ENCODE peak calls at places on chromosomes 7 and 10, in ten cellular contexts. Y is vagina, S is HCT116, R is breast epithelium, Z is uterus, J is stomach, A is A549, P is Peyer's patch, Q is ovary, D is right lobe of liver. F is an unnamed sample.

GRCh38 chr7:79361214-79361613 is 92.3 kb downstream of the MAGI2 start:
- DNase-seq in Y (no peak), S (peak; percentile 27), R (no peak), Z (no peak), J (no peak), A (peak; percentile 52), P (no peak), Q (no peak), D (no peak), F (no peak)

GRCh38 chr7:103679156-103680132 is 233.4 kb upstream of the SLC26A5 start:
- DNase-seq in Y (no peak), S (no peak), R (no peak), Z (no peak), J (no peak), A (no peak), P (no peak), Q (no peak), D (no peak), F (no peak)

GRCh38 chr7:94228678-94229077 is 166.0 kb upstream of the COL1A2 start:
- DNase-seq in Y (no peak), S (no peak), R (no peak), Z (no peak), J (no peak), A (no peak), P (no peak), Q (no peak), D (no peak), F (no peak)

GRCh38 chr7:101575731-101576130 is 53.4 kb downstream of the MYL10 start:
- DNase-seq in Y (no peak), S (no peak), R (no peak), Z (no peak), J (no peak), A (no peak), P (no peak), Q (no peak), D (no peak), F (no peak)

GRCh38 chr10:86876748-86877147 is 80.7 kb downstream of the MMRN2 start:
- DNase-seq in Y (no peak), S (no peak), R (no peak), Z (no peak), J (no peak), A (no peak), P (no peak), Q (no peak), D (no peak), F (no peak)

GRCh38 chr10:60677541-60678129 is 100.6 kb upstream of the CDK1 start:
- DNase-seq in Y (no peak), S (no peak), R (no peak), Z (no peak), J (no peak), A (no peak), P (no peak), Q (no peak), D (no peak), F (no peak)

GRCh38 chr10:99906470-99906869 is 103.3 kb downstream of the DNMBP start:
- DNase-seq in Y (peak; percentile 90), S (peak; percentile 90), R (no peak), Z (peak; percentile 23), J (peak; percentile 52), A (peak; percentile 88), P (no peak), Q (peak; percentile 55), D (no peak), F (no peak)

GRCh38 chr10:98030991-98031431 is 590 bp upstream of the CRTAC1 start:
- DNase-seq in Y (no peak), S (no peak), R (no peak), Z (no peak), J (no peak), A (no peak), P (no peak), Q (no peak), D (no peak), F (no peak)

GRCh38 chr10:119303886-119304285 is 96.5 kb downstream of the GRK5 start:
- DNase-seq in Y (no peak), S (no peak), R (no peak), Z (no peak), J (peak; percentile 67), A (peak; percentile 28), P (no peak), Q (no peak), D (no peak), F (no peak)

GRCh38 chr10:114401195-114401741 is 3.0 kb downstream of the AFAP1L2 start:
- DNase-seq in Y (no peak), S (no peak), R (peak; percentile 73), Z (peak; percentile 92), J (peak; percentile 49), A (no peak), P (no peak), Q (peak; percentile 85), D (no peak), F (no peak)

GRCh38 chr7:134750083-134751062 is 29.1 kb upstream of the CALD1 start:
- DNase-seq in Y (no peak), S (peak; percentile 51), R (no peak), Z (peak; percentile 33), J (peak; percentile 43), A (peak; percentile 56), P (peak; percentile 55), Q (no peak), D (peak; percentile 40), F (no peak)

GRCh38 chr10:78190051-78190450 is 156.4 kb downstream of the RPS24 start:
- DNase-seq in Y (no peak), S (no peak), R (no peak), Z (no peak), J (no peak), A (no peak), P (no peak), Q (no peak), D (no peak), F (no peak)

GRCh38 chr10:66917104-66917503 is 8.7 kb upstream of the LRRTM3 start:
- DNase-seq in Y (no peak), S (no peak), R (no peak), Z (no peak), J (no peak), A (no peak), P (no peak), Q (no peak), D (no peak), F (no peak)

GRCh38 chr10:18615618-18616017 is 35.8 kb downstream of the NSUN6 start:
- DNase-seq in Y (no peak), S (no peak), R (no peak), Z (no peak), J (no peak), A (no peak), P (no peak), Q (no peak), D (no peak), F (no peak)

DNA sequence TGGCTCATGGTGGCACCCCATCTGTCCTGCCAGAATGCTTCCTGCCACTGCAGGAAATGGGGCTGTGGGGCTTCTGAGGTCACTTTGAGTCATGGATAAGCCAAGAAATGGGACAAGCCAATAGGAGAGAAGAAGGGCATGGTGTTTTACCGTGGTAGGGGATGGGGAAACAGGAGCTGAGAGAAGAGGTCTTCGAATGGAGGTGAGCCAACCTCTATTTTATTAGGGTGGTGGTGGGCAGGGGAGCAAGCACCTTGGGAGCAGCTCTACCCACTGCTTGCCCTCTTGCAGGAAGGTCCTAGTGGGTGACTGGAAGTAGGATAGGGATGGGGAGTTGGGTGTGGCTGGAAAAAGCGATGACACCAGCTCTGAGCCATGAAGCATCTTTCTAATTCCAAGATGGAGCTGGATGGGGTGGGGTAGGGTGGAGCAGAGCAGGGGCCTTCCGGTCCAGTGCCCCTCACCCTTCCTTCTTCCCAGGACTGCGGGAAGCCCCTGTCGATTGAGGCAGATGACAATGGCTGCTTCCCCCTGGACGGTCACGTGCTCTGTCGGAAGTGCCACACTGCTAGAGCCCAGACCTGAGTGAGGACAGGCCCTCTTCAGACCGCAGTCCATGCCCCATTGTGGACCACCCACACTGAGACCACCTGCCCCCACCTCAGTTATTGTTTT is 9.1 kb downstream of the ZYX start:
- DNase-seq in Y (no peak), S (no peak), R (no peak), Z (no peak), J (no peak), A (no peak), P (no peak), Q (no peak), D (no peak), F (no peak)
- H3K4me1 ChIP-seq in Y (peaks cover 52% of the 10 kb centered on the region), S (no peaks in the 10 kb centered on the region), R (peaks cover 22% of the 10 kb centered on the region), Z (peaks cover 44% of the 10 kb centered on the region), J (peaks cover 53% of the 10 kb centered on the region), A (peaks cover 21% of the 10 kb centered on the region), P (peaks cover 11% of the 10 kb centered on the region), Q (peaks cover 28% of the 10 kb centered on the region), D (no peaks in the 10 kb centered on the region), F (peaks cover 47% of the 10 kb centered on the region)

GRCh38 chr10:92573798-92574544 is at the start of gene IDE:
- DNase-seq in Y (peak; percentile 88), S (peak; percentile 77), R (peak; percentile 74), Z (peak; percentile 79), J (peak; percentile 91), A (peak; percentile 91), P (peak; percentile 93), Q (peak; percentile 81), D (peak; percentile 92), F (peak; percentile 43)
- TF ChIP-seq POLR2A in Y (no peak), S (peak; percentile 73), R (peak; percentile 39), Z (no peak), J (no peak), A (peak; percentile 94), P (peak; percentile 54), Q (peak; percentile 33), D (peak; percentile 73), F (peak; percentile 21)

DNA sequence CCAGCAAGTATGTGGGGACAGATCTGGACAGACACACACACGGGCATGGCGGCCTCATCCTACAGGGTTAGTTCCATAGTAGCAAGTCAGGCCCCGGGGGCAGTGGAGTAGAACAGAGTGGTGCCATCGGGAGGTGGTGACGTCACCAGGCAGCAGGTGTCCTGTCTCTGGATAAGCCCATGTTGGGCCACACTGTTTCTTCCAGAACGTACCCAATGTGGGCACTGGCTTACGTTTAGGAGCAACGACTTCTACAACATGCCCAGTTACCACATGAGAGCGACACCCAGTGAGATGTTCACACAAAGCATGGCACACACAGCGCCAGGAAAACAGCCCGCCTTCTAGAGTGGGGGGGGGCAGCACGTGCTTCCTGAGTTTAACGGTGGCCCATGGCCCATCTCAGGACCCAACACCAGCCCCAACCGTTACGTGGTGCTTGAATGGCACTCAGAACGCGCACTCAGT is 67.8 kb downstream of the CTBP2 start:
- DNase-seq in Y (no peak), S (no peak), R (no peak), Z (no peak), J (peak; percentile 17), A (no peak), P (peak; percentile 42), Q (no peak), D (no peak), F (no peak)
- H3K4me1 ChIP-seq in Y (peaks cover 72% of the 10 kb centered on the region), S (peaks cover 4% of the 10 kb centered on the region), R (no peaks in the 10 kb centered on the region), Z (peaks cover 30% of the 10 kb centered on the region), J (peaks cover 45% of the 10 kb centered on the region), A (peaks cover 22% of the 10 kb centered on the region), P (peaks cover 4% of the 10 kb centered on the region), Q (peaks cover 40% of the 10 kb centered on the region), D (no peaks in the 10 kb centered on the region), F (peaks cover 4% of the 10 kb centered on the region)

GRCh38 chr7:130268463-130269317 is 2.0 kb downstream of the CPA2 start:
- DNase-seq in Y (no peak), S (no peak), R (no peak), Z (no peak), J (no peak), A (no peak), P (no peak), Q (no peak), D (no peak), F (no peak)
- TF ChIP-seq POLR2A in Y (no peak), S (no peak), R (no peak), Z (no peak), J (no peak), A (no peak), P (no peak), Q (no peak), D (no peak), F (no peak)